ENCODE peak calls at places on chromosomes 2 and 18, in eight cellular contexts. C, X, O, W, H, U, V and Z are unnamed samples.

GRCh38 chr18:57970356-57971095 is 73.5 kb upstream of the NEDD4L start:
- DNase-seq in O (no peak), U (no peak), C (no peak), H (no peak), W (no peak), V (no peak), X (no peak), Z (no peak)

GRCh38 chr2:8002765-8003393 is 679.0 kb upstream of the ID2 start:
- DNase-seq in X (no peak), C (no peak), V (no peak), O (no peak), W (no peak), H (no peak), U (no peak), Z (peak; percentile 24)

GRCh38 chr18:7740815-7741214 is 173.7 kb downstream of the PTPRM start:
- DNase-seq in U (no peak), O (no peak), H (no peak), X (no peak), V (no peak), C (no peak), W (no peak), Z (no peak)

GRCh38 chr2:230505162-230505561 is 89.2 kb downstream of the SP100 start:
- DNase-seq in V (no peak), H (no peak), U (no peak), C (no peak), W (no peak), X (no peak), O (no peak), Z (peak; percentile 41)

GRCh38 chr2:23381084-23381483 is 3.9 kb upstream of the KLHL29 start:
- DNase-seq in U (peak; percentile 40), V (no peak), C (no peak), W (no peak), O (peak; percentile 35), H (peak; percentile 60), X (no peak), Z (no peak)

GRCh38 chr2:740446-741293 is 63.5 kb upstream of the TMEM18 start:
- DNase-seq in W (peak; percentile 21), U (peak; percentile 88), O (peak; percentile 91), H (peak; percentile 100), C (no peak), V (no peak), X (peak; percentile 100), Z (peak; percentile 75)

GRCh38 chr2:11004206-11004605 is 92.5 kb downstream of the KCNF1 start:
- DNase-seq in X (no peak), U (no peak), H (peak; percentile 28), O (no peak), W (no peak), V (no peak), C (no peak), Z (no peak)

GRCh38 chr2:109475531-109476210 is 138.1 kb downstream of the SEPTIN10 start:
- DNase-seq in H (peak; percentile 69), U (peak; percentile 81), X (no peak), C (no peak), V (no peak), O (no peak), W (no peak), Z (no peak)

GRCh38 chr2:28658369-28658768 is 93.3 kb upstream of the PPP1CB start:
- DNase-seq in X (no peak), O (no peak), C (no peak), U (peak; percentile 67), W (no peak), V (no peak), H (peak; percentile 67), Z (no peak)

GRCh38 chr2:6325616-6326015 is 540.1 kb downstream of the CMPK2 start:
- DNase-seq in U (no peak), O (no peak), C (no peak), H (no peak), W (no peak), X (no peak), V (no peak), Z (no peak)

GRCh38 chr2:42464631-42465030 is 29.2 kb downstream of the KCNG3 start:
- DNase-seq in H (no peak), V (no peak), C (no peak), X (no peak), W (no peak), O (no peak), U (no peak), Z (no peak)

GRCh38 chr18:49926076-49926745 is 112.9 kb upstream of the ACAA2 start:
- DNase-seq in V (no peak), O (no peak), H (no peak), U (no peak), X (no peak), W (no peak), C (no peak), Z (no peak)

GRCh38 chr2:118120001-118120400 is 31.7 kb downstream of the INSIG2 start:
- DNase-seq in X (no peak), H (no peak), C (no peak), W (no peak), V (no peak), O (no peak), U (peak; percentile 36), Z (no peak)

GRCh38 chr2:151658081-151658480 is 76.2 kb downstream of the NEB start:
- DNase-seq in O (no peak), W (no peak), C (no peak), X (no peak), H (no peak), U (no peak), V (no peak), Z (no peak)

GRCh38 chr18:3649559-3650426 is 199.8 kb downstream of the TGIF1 start:
- DNase-seq in W (no peak), H (peak; percentile 49), U (no peak), X (no peak), O (peak; percentile 64), C (no peak), V (no peak), Z (no peak)

GRCh38 chr2:64844087-64844486 is 145.1 kb upstream of the SLC1A4 start:
- DNase-seq in W (no peak), O (no peak), C (no peak), U (no peak), V (no peak), H (no peak), X (no peak), Z (no peak)

GRCh38 chr2:66587216-66587615 is 152.3 kb downstream of the MEIS1 start:
- DNase-seq in X (no peak), O (no peak), U (no peak), V (no peak), H (no peak), C (no peak), W (no peak), Z (no peak)

GRCh38 chr2:234996467-234997270 is 44.9 kb downstream of the SH3BP4 start:
- DNase-seq in U (peak; percentile 73), W (no peak), V (no peak), C (no peak), O (no peak), H (no peak), X (no peak), Z (no peak)

GRCh38 chr2:44642123-44642857 is 280.5 kb downstream of the CAMKMT start:
- DNase-seq in O (no peak), V (no peak), H (no peak), W (no peak), X (peak; percentile 39), C (no peak), U (no peak), Z (no peak)

GRCh38 chr2:213069531-213069930 is 81.9 kb downstream of the IKZF2 start:
- DNase-seq in C (no peak), U (no peak), O (no peak), W (no peak), X (no peak), H (no peak), V (no peak), Z (no peak)

GRCh38 chr2:207810200-207810788 is 40.6 kb upstream of the FZD5 start:
- DNase-seq in H (no peak), V (no peak), W (no peak), U (no peak), X (no peak), O (no peak), C (no peak), Z (no peak)

GRCh38 chr2:64404002-64404731 is 49.8 kb upstream of the LGALSL start:
- DNase-seq in X (no peak), W (no peak), O (peak; percentile 92), H (peak; percentile 57), C (no peak), V (no peak), U (peak; percentile 35), Z (no peak)

GRCh38 chr18:59022167-59022945 is 117.3 kb upstream of the SEC11C start:
- DNase-seq in X (no peak), W (no peak), U (peak; percentile 55), H (peak; percentile 66), O (peak; percentile 42), V (no peak), C (no peak), Z (no peak)

GRCh38 chr2:173288561-173288960 is 66.1 kb upstream of the CDCA7 start:
- DNase-seq in W (no peak), C (no peak), O (no peak), U (peak; percentile 41), X (no peak), H (peak; percentile 14), V (no peak), Z (no peak)

GRCh38 chr18:12278765-12279682 is 24.9 kb downstream of the CIDEA start:
- DNase-seq in X (no peak), V (no peak), H (peak; percentile 98), C (no peak), W (no peak), U (peak; percentile 95), O (peak; percentile 95), Z (no peak)

GRCh38 chr2:157264099-157264498 is 6.6 kb downstream of the GALNT5 start:
- DNase-seq in W (no peak), O (no peak), U (peak; percentile 53), V (no peak), H (no peak), C (no peak), X (no peak), Z (no peak)

GRCh38 chr2:72695676-72696075 is 130.2 kb downstream of the EXOC6B start:
- DNase-seq in O (no peak), C (no peak), W (no peak), V (no peak), X (no peak), U (no peak), H (no peak), Z (no peak)

GRCh38 chr2:60439219-60439974 is 114.1 kb downstream of the BCL11A start:
- DNase-seq in U (no peak), C (no peak), O (peak; percentile 58), H (no peak), X (no peak), W (no peak), V (peak; percentile 85), Z (peak; percentile 85)

GRCh38 chr2:217918220-217919024 is 84.4 kb downstream of the TNS1 start:
- DNase-seq in O (peak; percentile 78), X (peak; percentile 4), H (no peak), U (no peak), W (no peak), C (no peak), V (no peak), Z (no peak)

GRCh38 chr2:29220506-29221270 is 105.5 kb downstream of the CLIP4 start:
- DNase-seq in X (no peak), H (no peak), C (no peak), U (no peak), V (no peak), O (no peak), W (no peak), Z (no peak)

GRCh38 chr2:73823916-73824523 is 4.7 kb upstream of the STAMBP start:
- DNase-seq in V (peak; percentile 54), X (peak; percentile 47), U (peak; percentile 57), C (no peak), O (no peak), H (peak; percentile 72), W (peak; percentile 38), Z (no peak)

GRCh38 chr18:76398295-76398694 is 96.7 kb downstream of the ZNF516 start:
- DNase-seq in U (no peak), X (no peak), H (no peak), W (no peak), V (no peak), C (no peak), O (no peak), Z (no peak)

GRCh38 chr2:153606623-153607022 is 128.1 kb upstream of the RPRM start:
- DNase-seq in H (no peak), U (no peak), W (no peak), X (no peak), V (no peak), O (no peak), C (no peak), Z (no peak)

GRCh38 chr18:57737661-57738060 is 65.5 kb downstream of the ATP8B1 start:
- DNase-seq in X (no peak), V (no peak), W (no peak), C (no peak), H (peak; percentile 98), U (peak; percentile 90), O (peak; percentile 83), Z (no peak)